ENCODE peak calls at places on chromosomes 11 and 22, in nine cellular contexts. E, T, B, O, R, P, M, Y and H are unnamed samples.
A peak's percentile ranks its signal among the peaks of the same experiment; 100 is the strongest.

GRCh38 chr22:38843716-38844660 is at the start of gene NPTXR:
- DNase-seq in P (no peak), M (peak; percentile 97), R (no peak), B (peak; percentile 82), Y (peak; percentile 54), T (peak; percentile 63), E (peak; percentile 30), O (peak; percentile 50), H (peak; percentile 51)

GRCh38 chr22:44404341-44405020 is 91.7 kb upstream of the SHISAL1 start:
- DNase-seq in M (peak; percentile 43), B (no peak), Y (no peak), P (peak; percentile 11), T (no peak), R (no peak), O (no peak), E (no peak), H (no peak)

GRCh38 chr11:70423523-70424505 is 25.5 kb downstream of the CTTN start:
- DNase-seq in Y (no peak), M (peak; percentile 98), E (peak; percentile 30), B (peak; percentile 87), T (peak; percentile 86), P (peak; percentile 60), O (peak; percentile 92), R (no peak), H (no peak)

GRCh38 chr11:68146704-68147474 is 25.7 kb upstream of the CHKA start:
- DNase-seq in E (no peak), M (no peak), B (peak; percentile 38), R (no peak), O (peak; percentile 39), Y (no peak), T (peak; percentile 18), P (peak; percentile 64), H (no peak)

GRCh38 chr11:19382131-19382611 is 141.4 kb upstream of the E2F8 start:
- DNase-seq in Y (peak; percentile 58), P (no peak), T (no peak), B (peak; percentile 54), E (no peak), M (no peak), R (no peak), O (no peak), H (no peak)

GRCh38 chr11:79440451-79441158 is at the start of gene TENM4:
- DNase-seq in B (peak; percentile 61), Y (peak; percentile 67), M (peak; percentile 93), P (peak; percentile 56), O (peak; percentile 95), T (peak; percentile 82), E (no peak), R (peak; percentile 84), H (no peak)

GRCh38 chr11:113901141-113901540 is 3.5 kb upstream of the HTR3B start:
- DNase-seq in M (no peak), P (no peak), Y (no peak), T (no peak), O (no peak), R (no peak), B (no peak), E (no peak), H (no peak)

GRCh38 chr11:99884750-99885149 is 802.3 kb upstream of the ARHGAP42 start:
- DNase-seq in T (no peak), B (no peak), R (no peak), M (no peak), P (no peak), E (no peak), Y (no peak), O (no peak), H (no peak)

GRCh38 chr11:44464741-44465140 is 100.7 kb upstream of the CD82 start:
- DNase-seq in E (no peak), T (no peak), O (no peak), P (no peak), M (peak; percentile 54), Y (no peak), B (no peak), R (peak; percentile 63), H (no peak)

GRCh38 chr11:121576531-121576930 is 123.8 kb upstream of the SORL1-AS1 start:
- DNase-seq in O (no peak), R (no peak), E (no peak), Y (no peak), M (no peak), B (no peak), P (peak; percentile 43), T (no peak), H (no peak)

GRCh38 chr22:24995649-24996180 is 43.2 kb downstream of the KIAA1671 start:
- DNase-seq in O (no peak), R (no peak), B (no peak), T (no peak), M (no peak), P (no peak), Y (no peak), E (no peak), H (no peak)

GRCh38 chr22:42289671-42290269 is 19.3 kb upstream of the TCF20 start:
- DNase-seq in M (no peak), E (peak; percentile 6), R (no peak), T (no peak), P (no peak), B (peak; percentile 36), Y (no peak), O (peak; percentile 30), H (no peak)

GRCh38 chr11:934437-934950 is 8.8 kb downstream of the AP2A2 start:
- DNase-seq in M (no peak), Y (no peak), O (no peak), T (no peak), E (no peak), B (no peak), R (no peak), P (no peak), H (no peak)

GRCh38 chr11:932435-932834 is 6.8 kb downstream of the AP2A2 start:
- DNase-seq in Y (no peak), P (no peak), M (no peak), T (peak; percentile 37), B (peak; percentile 24), R (no peak), E (no peak), O (no peak), H (no peak)

GRCh38 chr11:936199-936598 is 10.5 kb downstream of the AP2A2 start:
- DNase-seq in T (no peak), B (no peak), E (no peak), M (no peak), Y (no peak), R (no peak), O (no peak), P (no peak), H (no peak)

GRCh38 chr11:933002-933820 is 7.5 kb downstream of the AP2A2 start:
- DNase-seq in O (peak; percentile 45), T (no peak), M (peak; percentile 87), E (no peak), B (peak; percentile 35), Y (no peak), P (no peak), R (no peak), H (no peak)

GRCh38 chr11:933936-934335 is 8.3 kb downstream of the AP2A2 start:
- DNase-seq in M (no peak), R (no peak), P (no peak), B (no peak), E (no peak), T (no peak), O (no peak), Y (no peak), H (no peak)
- H3K27ac ChIP-seq in M (peak overlapping the region; percentile 67), R (no peak overlapping the region), P (peak overlapping the region; percentile 60), B (no peak overlapping the region), E (no peak overlapping the region), T (no peak overlapping the region), O (no peak overlapping the region), Y (no peak overlapping the region), H (no peak overlapping the region)

GRCh38 chr11:59867946-59868345 is 1.7 kb upstream of the TCN1 start:
- DNase-seq in B (no peak), P (no peak), R (no peak), O (no peak), E (no peak), Y (no peak), T (no peak), M (no peak), H (no peak)
- H3K4me3 ChIP-seq in B (no peak overlapping the region), P (no peak overlapping the region), R (no peak overlapping the region), O (no peak overlapping the region), E (no peak overlapping the region), Y (no peak overlapping the region), T (no peak overlapping the region), M (no peak overlapping the region), H (no peak overlapping the region)

GRCh38 chr22:27805841-27806240 is 4.3 kb upstream of the MN1 start:
- DNase-seq in B (no peak), E (no peak), Y (no peak), M (no peak), P (no peak), R (no peak), O (no peak), T (no peak), H (no peak)

GRCh38 chr22:27801616-27802388 is at the start of gene MN1:
- DNase-seq in Y (peak; percentile 79), T (peak; percentile 66), O (peak; percentile 66), E (peak; percentile 36), R (no peak), M (peak; percentile 98), P (no peak), B (peak; percentile 79), H (peak; percentile 55)

GRCh38 chr22:27804683-27805297 is 3.2 kb upstream of the MN1 start:
- DNase-seq in B (peak; percentile 89), M (peak; percentile 98), O (peak; percentile 58), Y (peak; percentile 64), T (peak; percentile 74), R (peak; percentile 79), E (peak; percentile 38), P (no peak), H (peak; percentile 40)

GRCh38 chr22:27802389-27803079 is 978 bp upstream of the MN1 start:
- DNase-seq in P (no peak), R (no peak), T (no peak), B (no peak), Y (no peak), M (no peak), O (no peak), E (no peak), H (no peak)

DNA sequence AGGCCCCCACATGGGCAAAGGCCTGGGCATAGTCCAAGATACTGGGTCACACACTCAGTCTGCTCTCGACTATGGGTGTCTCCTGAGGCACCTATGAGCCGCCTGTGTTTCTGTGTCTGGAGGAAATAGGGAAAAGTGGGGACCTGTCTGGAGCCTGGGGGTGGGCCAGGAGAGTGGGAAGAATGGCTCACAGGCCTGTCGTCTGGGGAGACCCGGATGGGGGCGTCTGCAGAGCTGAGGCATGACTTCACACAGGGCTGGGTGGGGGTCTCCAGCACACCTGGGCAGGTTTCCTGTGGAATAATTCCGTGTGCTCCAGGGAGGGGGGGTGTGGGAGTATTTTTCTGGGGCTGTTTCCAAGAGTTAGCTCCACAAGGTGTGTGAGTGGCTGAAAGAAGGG is 2.5 kb upstream of the MN1 start:
- DNase-seq in T (no peak), M (no peak), Y (no peak), R (no peak), E (no peak), O (no peak), P (no peak), B (no peak), H (no peak)
- H3K27ac ChIP-seq in T (no peak overlapping the region), M (no peak overlapping the region), Y (no peak overlapping the region), R (no peak overlapping the region), E (no peak overlapping the region), O (no peak overlapping the region), P (no peak overlapping the region), B (no peak overlapping the region), H (no peak overlapping the region)

DNA sequence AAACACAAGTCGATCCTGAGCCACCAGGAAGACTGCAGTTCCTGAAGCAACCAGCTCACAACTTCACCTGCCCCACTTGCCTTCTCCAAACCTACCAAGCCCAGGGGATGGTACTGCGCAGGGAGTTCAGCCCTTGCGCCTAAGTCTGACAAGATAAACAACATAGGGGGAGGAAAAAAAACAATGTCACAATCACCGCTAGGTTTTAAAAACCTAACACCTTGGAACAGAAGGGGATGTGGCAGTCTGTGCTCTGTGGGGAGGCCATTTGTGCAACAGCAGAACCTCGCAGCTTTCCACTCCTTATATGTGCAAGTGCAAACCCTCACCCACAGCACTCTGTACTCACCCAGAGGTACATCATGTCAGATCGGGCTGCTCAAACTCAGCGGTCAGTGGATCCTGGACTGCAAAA is 134.2 kb downstream of the RBFOX2 start:
- DNase-seq in R (no peak), Y (no peak), B (no peak), P (no peak), E (no peak), M (no peak), T (no peak), O (no peak), H (no peak)
- H3K4me3 ChIP-seq in R (no peak overlapping the region), Y (no peak overlapping the region), B (no peak overlapping the region), P (no peak overlapping the region), E (no peak overlapping the region), M (peak overlapping the region; percentile 36), T (peak overlapping the region; percentile 64), O (peak overlapping the region; percentile 21), H (no peak overlapping the region)